ENCODE peak calls at places on chromosomes 3 and 15, in four cellular contexts. One of them, this sample, is unnamed.
A peak's percentile ranks its signal among the peaks of the same experiment; 100 is the strongest.

GRCh38 chr3:141471160-141471559 is 15.7 kb upstream of the RASA2 start:
- DNase-seq in PC-9: no peak
- DNase-seq in smooth muscle cell of the brain vasculature: no peak
- DNase-seq in putamen: no peak
- DNase-seq in this sample: no peak

GRCh38 chr3:128946411-128946810 is 47.5 kb downstream of the CFAP92 start:
- DNase-seq in PC-9: no peak
- DNase-seq in smooth muscle cell of the brain vasculature: no peak
- DNase-seq in putamen: no peak
- DNase-seq in this sample: no peak

GRCh38 chr3:126131881-126132750 is 48.2 kb upstream of the SLC41A3 start:
- DNase-seq in PC-9: no peak
- DNase-seq in smooth muscle cell of the brain vasculature: no peak
- DNase-seq in putamen: no peak
- DNase-seq in this sample: peak; percentile 4

GRCh38 chr15:65245096-65245849 is 34.0 kb upstream of the CILP start:
- DNase-seq in PC-9: no peak
- DNase-seq in smooth muscle cell of the brain vasculature: no peak
- DNase-seq in putamen: no peak
- DNase-seq in this sample: no peak

GRCh38 chr3:183285828-183286457 is 32.9 kb downstream of the B3GNT5 start:
- DNase-seq in PC-9: peak; percentile 96
- DNase-seq in smooth muscle cell of the brain vasculature: peak; percentile 90
- DNase-seq in putamen: peak; percentile 46
- DNase-seq in this sample: peak; percentile 97

GRCh38 chr3:143123353-143123974 is 3.9 kb downstream of the CHST2 start:
- DNase-seq in PC-9: no peak
- DNase-seq in smooth muscle cell of the brain vasculature: no peak
- DNase-seq in putamen: no peak
- DNase-seq in this sample: no peak

GRCh38 chr15:101844916-101845315 is 32.9 kb downstream of the OR4F15 start:
- DNase-seq in PC-9: no peak
- DNase-seq in smooth muscle cell of the brain vasculature: no peak
- DNase-seq in putamen: no peak
- DNase-seq in this sample: no peak

GRCh38 chr3:131622726-131623125 is 120.0 kb upstream of the MRPL3 start:
- DNase-seq in PC-9: no peak
- DNase-seq in smooth muscle cell of the brain vasculature: no peak
- DNase-seq in putamen: no peak
- DNase-seq in this sample: no peak

GRCh38 chr15:89492111-89492641 is 4.2 kb downstream of the RHCG start:
- DNase-seq in PC-9: no peak
- DNase-seq in smooth muscle cell of the brain vasculature: no peak
- DNase-seq in putamen: no peak
- DNase-seq in this sample: peak; percentile 31

GRCh38 chr3:42229942-42230688 is 35.9 kb downstream of the CCK start:
- DNase-seq in PC-9: peak; percentile 30
- DNase-seq in smooth muscle cell of the brain vasculature: peak; percentile 26
- DNase-seq in putamen: peak; percentile 45
- DNase-seq in this sample: no peak

GRCh38 chr3:124997303-124998246 is 58.2 kb downstream of the HEG1 start:
- DNase-seq in PC-9: no peak
- DNase-seq in smooth muscle cell of the brain vasculature: no peak
- DNase-seq in putamen: no peak
- DNase-seq in this sample: no peak

GRCh38 chr3:147419062-147419701 is 10.0 kb downstream of the ZIC1 start:
- DNase-seq in PC-9: peak; percentile 33
- DNase-seq in smooth muscle cell of the brain vasculature: peak; percentile 98
- DNase-seq in putamen: peak; percentile 82
- DNase-seq in this sample: no peak

GRCh38 chr15:82133251-82133650 is 87.4 kb upstream of the MEX3B start:
- DNase-seq in PC-9: no peak
- DNase-seq in smooth muscle cell of the brain vasculature: no peak
- DNase-seq in putamen: no peak
- DNase-seq in this sample: no peak